ENCODE peak calls at places on chromosomes 13 and 19, in nine cellular contexts. P, Q, W, M, F, X, E, Y and H are unnamed samples.

GRCh38 chr13:80235559-80236296 is 105.2 kb downstream of the SPRY2 start:
- DNase-seq in E (no peak), F (peak; percentile 26), X (peak; percentile 40), Q (no peak), Y (no peak), W (no peak), M (no peak), P (no peak), H (no peak)

GRCh38 chr19:47215581-47215980 is 15.4 kb downstream of the BBC3 start:
- DNase-seq in F (no peak), W (no peak), P (no peak), M (no peak), X (no peak), Y (no peak), E (no peak), Q (no peak), H (no peak)

GRCh38 chr13:49607761-49608160 is 20.5 kb upstream of the ARL11 start:
- DNase-seq in E (no peak), Q (no peak), W (no peak), X (no peak), M (no peak), Y (no peak), P (no peak), F (no peak), H (no peak)

GRCh38 chr13:99022953-99023352 is 45.1 kb upstream of the DOCK9 start:
- DNase-seq in Y (no peak), Q (no peak), X (no peak), M (no peak), P (no peak), E (no peak), W (no peak), F (no peak), H (no peak)

GRCh38 chr19:46741447-46741846 is 4.4 kb upstream of the FKRP start:
- DNase-seq in X (no peak), E (no peak), M (no peak), P (no peak), Y (no peak), W (no peak), F (no peak), Q (no peak), H (no peak)

GRCh38 chr13:20160346-20161274 is at the start of gene GJA3:
- DNase-seq in Y (no peak), F (no peak), X (no peak), M (no peak), Q (peak; percentile 43), E (peak; percentile 41), W (peak; percentile 21), P (peak; percentile 77), H (peak; percentile 82)

GRCh38 chr13:43058318-43058674 is 34.9 kb downstream of the DNAJC15 start:
- DNase-seq in W (no peak), Y (no peak), Q (no peak), F (no peak), M (no peak), E (peak; percentile 82), P (no peak), X (peak; percentile 81), H (no peak)

GRCh38 chr19:49851456-49852259 is 699 bp downstream of the PTOV1 start:
- DNase-seq in M (no peak), P (no peak), X (no peak), F (peak; percentile 47), W (peak; percentile 53), Q (peak; percentile 60), E (no peak), Y (no peak), H (peak; percentile 72)

GRCh38 chr19:18895828-18896341 is at the start of gene CERS1:
- DNase-seq in X (no peak), W (peak; percentile 53), E (no peak), Y (no peak), P (no peak), F (no peak), Q (peak; percentile 59), M (no peak), H (peak; percentile 80)

GRCh38 chr13:89857502-89857901 is 1490.0 kb upstream of the MIR17HG start:
- DNase-seq in P (no peak), Y (no peak), F (no peak), Q (no peak), W (no peak), X (no peak), E (no peak), M (no peak), H (no peak)

GRCh38 chr19:12985049-12985776 is 10.1 kb upstream of the NFIX start:
- DNase-seq in P (no peak), E (peak; percentile 56), F (peak; percentile 71), Q (peak; percentile 68), X (peak; percentile 73), W (no peak), Y (no peak), M (no peak), H (no peak)

GRCh38 chr13:92460479-92460878 is 766.1 kb upstream of the GPC6 start:
- DNase-seq in W (no peak), Q (no peak), F (peak; percentile 53), E (no peak), Y (no peak), P (no peak), M (no peak), X (no peak), H (no peak)

GRCh38 chr13:113041293-113041690 is 64.3 kb upstream of the F7 start:
- DNase-seq in E (no peak), X (no peak), M (no peak), P (no peak), Q (no peak), F (no peak), W (no peak), Y (no peak), H (no peak)

GRCh38 chr13:82803341-82803740 is 1078.9 kb downstream of the SLITRK1 start:
- DNase-seq in M (no peak), Y (no peak), P (no peak), W (no peak), Q (no peak), F (no peak), X (no peak), E (peak; percentile 12), H (no peak)

GRCh38 chr13:68358218-68358817 is 1128.2 kb upstream of the PCDH9 start:
- DNase-seq in E (no peak), Y (no peak), F (no peak), M (no peak), X (no peak), W (no peak), P (no peak), Q (no peak), H (no peak)

GRCh38 chr19:54952591-54953344 is 5.4 kb upstream of the NLRP7 start:
- DNase-seq in P (no peak), W (no peak), M (no peak), F (no peak), E (no peak), Q (no peak), X (peak; percentile 54), Y (no peak), H (no peak)

GRCh38 chr13:113912596-113912995 is 48.7 kb upstream of the GAS6 start:
- DNase-seq in W (no peak), M (no peak), Q (no peak), Y (no peak), X (no peak), E (no peak), P (no peak), F (no peak), H (no peak)

GRCh38 chr13:29397265-29397664 is 198.2 kb downstream of the SLC7A1 start:
- DNase-seq in Y (no peak), F (no peak), E (no peak), X (no peak), W (no peak), M (no peak), P (no peak), Q (no peak), H (no peak)
- TF ChIP-seq CTCF in Y (no peak), F (no peak), E (no peak), X (peak; percentile 28), W (no peak), M (no peak), P (no peak), Q (no peak), H (no peak)

GRCh38 chr19:3035542-3036118 is 6.5 kb upstream of the TLE2 start:
- DNase-seq in E (peak; percentile 99), F (peak; percentile 99), P (peak; percentile 95), X (peak; percentile 99), Q (peak; percentile 95), Y (peak; percentile 100), M (peak; percentile 99), W (peak; percentile 96), H (peak; percentile 94)
- TF ChIP-seq CTCF in E (no peak), F (no peak), P (no peak), X (no peak), Q (no peak), Y (peak; percentile 21), M (no peak), W (no peak), H (no peak)

GRCh38 chr19:3761382-3762129 is at the start of gene APBA3:
- DNase-seq in X (peak; percentile 83), W (peak; percentile 98), F (peak; percentile 94), E (peak; percentile 78), Q (peak; percentile 95), P (peak; percentile 98), M (peak; percentile 93), Y (peak; percentile 80), H (peak; percentile 96)
- TF ChIP-seq CTCF in X (peak; percentile 75), W (peak; percentile 62), F (peak; percentile 69), E (peak; percentile 60), Q (peak; percentile 88), P (peak; percentile 70), M (peak; percentile 82), Y (peak; percentile 92), H (peak; percentile 45)

DNA sequence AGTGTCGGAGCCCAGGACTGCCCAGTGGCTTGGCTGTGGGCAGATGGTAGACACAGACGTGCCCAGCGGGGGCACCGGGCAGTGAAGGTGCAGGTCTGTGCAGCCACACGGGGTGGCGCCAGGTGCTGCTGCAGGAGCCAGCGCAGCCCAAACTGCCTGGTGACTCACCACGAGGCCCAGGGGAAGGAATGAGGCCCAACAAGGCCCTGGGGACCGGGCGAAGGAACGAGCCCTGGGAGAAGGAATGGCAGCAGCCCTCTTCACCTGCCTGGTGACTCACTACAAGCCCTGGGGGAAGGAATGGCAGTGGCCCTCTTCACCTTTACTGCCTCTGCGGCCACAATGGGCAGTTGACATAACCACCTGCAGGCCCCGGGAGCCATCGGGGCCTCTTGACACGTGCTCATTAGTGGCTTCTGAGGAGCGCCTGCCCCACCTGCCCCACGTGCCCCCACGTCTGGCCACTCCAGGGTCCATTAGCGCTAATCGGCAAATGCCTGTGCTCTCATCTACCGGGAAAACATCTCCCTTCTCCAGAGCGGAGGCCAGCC is 9.3 kb downstream of the MED16 start:
- DNase-seq in Q (no peak), M (no peak), F (no peak), W (no peak), E (no peak), X (no peak), P (no peak), Y (no peak), H (no peak)
- TF ChIP-seq CTCF in Q (no peak), M (no peak), F (no peak), W (no peak), E (no peak), X (no peak), P (no peak), Y (peak; percentile 35), H (no peak)